ENCODE peak calls at places on chromosomes 11 and 22, in nine cellular contexts. One of them, this sample, is unnamed.

GRCh38 chr11:68897441-68897840 is 6.2 kb downstream of the MRPL21 start:
- DNase-seq in esophagus muscularis mucosa: no peak
- DNase-seq in stomach: no peak
- DNase-seq in K562: no peak
- DNase-seq in A549: no peak
- DNase-seq in transverse colon: no peak
- DNase-seq in ovary: no peak
- DNase-seq in sigmoid colon: no peak
- DNase-seq in SK-N-SH: no peak
- DNase-seq in this sample: no peak

GRCh38 chr11:118918686-118919280 is 6.9 kb downstream of the BCL9L start:
- DNase-seq in esophagus muscularis mucosa: no peak
- DNase-seq in A549: no peak
- DNase-seq in sigmoid colon: peak; percentile 71
- DNase-seq in transverse colon: peak; percentile 28
- DNase-seq in stomach: no peak
- DNase-seq in K562: no peak
- DNase-seq in ovary: no peak
- DNase-seq in SK-N-SH: no peak
- DNase-seq in this sample: no peak

GRCh38 chr11:125956371-125956770 is 10.5 kb downstream of the VSIG10L2 start:
- DNase-seq in ovary: peak; percentile 70
- DNase-seq in transverse colon: no peak
- DNase-seq in esophagus muscularis mucosa: no peak
- DNase-seq in K562: no peak
- DNase-seq in stomach: no peak
- DNase-seq in A549: no peak
- DNase-seq in SK-N-SH: no peak
- DNase-seq in sigmoid colon: peak; percentile 85
- DNase-seq in this sample: no peak

GRCh38 chr11:73463359-73463758 is 87.2 kb downstream of the RELT start:
- DNase-seq in stomach: no peak
- DNase-seq in sigmoid colon: no peak
- DNase-seq in ovary: no peak
- DNase-seq in SK-N-SH: no peak
- DNase-seq in esophagus muscularis mucosa: no peak
- DNase-seq in transverse colon: no peak
- DNase-seq in A549: no peak
- DNase-seq in K562: no peak
- DNase-seq in this sample: no peak

GRCh38 chr11:57648791-57649735 is 649 bp downstream of the YPEL4 start:
- DNase-seq in sigmoid colon: peak; percentile 67
- DNase-seq in transverse colon: no peak
- DNase-seq in ovary: peak; percentile 52
- DNase-seq in stomach: no peak
- DNase-seq in A549: no peak
- DNase-seq in K562: no peak
- DNase-seq in esophagus muscularis mucosa: no peak
- DNase-seq in SK-N-SH: peak; percentile 57
- DNase-seq in this sample: no peak

GRCh38 chr11:62269654-62270278 is at the start of gene SCGB2A2:
- DNase-seq in SK-N-SH: no peak
- DNase-seq in sigmoid colon: no peak
- DNase-seq in K562: peak; percentile 28
- DNase-seq in ovary: no peak
- DNase-seq in transverse colon: no peak
- DNase-seq in esophagus muscularis mucosa: no peak
- DNase-seq in stomach: no peak
- DNase-seq in A549: peak; percentile 12
- DNase-seq in this sample: no peak

GRCh38 chr11:72681226-72682153 is 7.3 kb upstream of the PDE2A start:
- DNase-seq in SK-N-SH: no peak
- DNase-seq in K562: no peak
- DNase-seq in stomach: no peak
- DNase-seq in esophagus muscularis mucosa: no peak
- DNase-seq in ovary: no peak
- DNase-seq in transverse colon: no peak
- DNase-seq in sigmoid colon: no peak
- DNase-seq in A549: no peak
- DNase-seq in this sample: no peak

GRCh38 chr22:20656902-20657836 is 116.7 kb upstream of the SERPIND1 start:
- DNase-seq in K562: peak; percentile 80
- DNase-seq in esophagus muscularis mucosa: peak; percentile 19
- DNase-seq in transverse colon: no peak
- DNase-seq in stomach: no peak
- DNase-seq in SK-N-SH: no peak
- DNase-seq in A549: no peak
- DNase-seq in sigmoid colon: peak; percentile 32
- DNase-seq in ovary: no peak
- DNase-seq in this sample: no peak

GRCh38 chr11:96551136-96551535 is 161.3 kb downstream of the JRKL start:
- DNase-seq in sigmoid colon: no peak
- DNase-seq in esophagus muscularis mucosa: no peak
- DNase-seq in SK-N-SH: no peak
- DNase-seq in stomach: no peak
- DNase-seq in K562: no peak
- DNase-seq in transverse colon: no peak
- DNase-seq in A549: no peak
- DNase-seq in ovary: no peak
- DNase-seq in this sample: no peak

GRCh38 chr22:50672471-50673230 is at the start of gene SHANK3:
- DNase-seq in stomach: no peak
- DNase-seq in transverse colon: no peak
- DNase-seq in K562: peak; percentile 8
- DNase-seq in esophagus muscularis mucosa: no peak
- DNase-seq in A549: no peak
- DNase-seq in sigmoid colon: peak; percentile 77
- DNase-seq in ovary: peak; percentile 41
- DNase-seq in SK-N-SH: peak; percentile 48
- DNase-seq in this sample: no peak

GRCh38 chr11:76598426-76598839 is 72.1 kb downstream of the LRRC32 start:
- DNase-seq in esophagus muscularis mucosa: no peak
- DNase-seq in stomach: no peak
- DNase-seq in K562: peak; percentile 57
- DNase-seq in transverse colon: no peak
- DNase-seq in ovary: peak; percentile 33
- DNase-seq in sigmoid colon: no peak
- DNase-seq in A549: peak; percentile 73
- DNase-seq in SK-N-SH: peak; percentile 72
- DNase-seq in this sample: no peak
- TF ChIP-seq EP300 in esophagus muscularis mucosa: no peak
- TF ChIP-seq EP300 in stomach: no peak
- TF ChIP-seq EP300 in K562: no peak
- TF ChIP-seq EP300 in transverse colon: no peak
- TF ChIP-seq EP300 in ovary: no peak
- TF ChIP-seq EP300 in sigmoid colon: no peak
- TF ChIP-seq EP300 in A549: no peak
- TF ChIP-seq EP300 in SK-N-SH: no peak
- TF ChIP-seq EP300 in this sample: no peak

GRCh38 chr11:123579482-123579812 is 75.0 kb downstream of the SCN3B start:
- DNase-seq in sigmoid colon: no peak
- DNase-seq in stomach: no peak
- DNase-seq in SK-N-SH: no peak
- DNase-seq in transverse colon: no peak
- DNase-seq in esophagus muscularis mucosa: no peak
- DNase-seq in A549: no peak
- DNase-seq in K562: no peak
- DNase-seq in ovary: no peak
- DNase-seq in this sample: no peak

GRCh38 chr11:123581651-123582399 is 72.6 kb downstream of the SCN3B start:
- DNase-seq in sigmoid colon: no peak
- DNase-seq in transverse colon: no peak
- DNase-seq in SK-N-SH: no peak
- DNase-seq in esophagus muscularis mucosa: no peak
- DNase-seq in A549: no peak
- DNase-seq in ovary: no peak
- DNase-seq in stomach: no peak
- DNase-seq in K562: no peak
- DNase-seq in this sample: no peak

GRCh38 chr11:123578778-123579481 is 75.5 kb downstream of the SCN3B start:
- DNase-seq in K562: no peak
- DNase-seq in transverse colon: no peak
- DNase-seq in sigmoid colon: no peak
- DNase-seq in ovary: no peak
- DNase-seq in esophagus muscularis mucosa: no peak
- DNase-seq in stomach: no peak
- DNase-seq in SK-N-SH: no peak
- DNase-seq in A549: no peak
- DNase-seq in this sample: no peak

GRCh38 chr11:123580137-123580536 is 74.3 kb downstream of the SCN3B start:
- DNase-seq in SK-N-SH: no peak
- DNase-seq in transverse colon: no peak
- DNase-seq in esophagus muscularis mucosa: no peak
- DNase-seq in A549: no peak
- DNase-seq in K562: no peak
- DNase-seq in stomach: no peak
- DNase-seq in ovary: no peak
- DNase-seq in sigmoid colon: no peak
- DNase-seq in this sample: no peak

DNA sequence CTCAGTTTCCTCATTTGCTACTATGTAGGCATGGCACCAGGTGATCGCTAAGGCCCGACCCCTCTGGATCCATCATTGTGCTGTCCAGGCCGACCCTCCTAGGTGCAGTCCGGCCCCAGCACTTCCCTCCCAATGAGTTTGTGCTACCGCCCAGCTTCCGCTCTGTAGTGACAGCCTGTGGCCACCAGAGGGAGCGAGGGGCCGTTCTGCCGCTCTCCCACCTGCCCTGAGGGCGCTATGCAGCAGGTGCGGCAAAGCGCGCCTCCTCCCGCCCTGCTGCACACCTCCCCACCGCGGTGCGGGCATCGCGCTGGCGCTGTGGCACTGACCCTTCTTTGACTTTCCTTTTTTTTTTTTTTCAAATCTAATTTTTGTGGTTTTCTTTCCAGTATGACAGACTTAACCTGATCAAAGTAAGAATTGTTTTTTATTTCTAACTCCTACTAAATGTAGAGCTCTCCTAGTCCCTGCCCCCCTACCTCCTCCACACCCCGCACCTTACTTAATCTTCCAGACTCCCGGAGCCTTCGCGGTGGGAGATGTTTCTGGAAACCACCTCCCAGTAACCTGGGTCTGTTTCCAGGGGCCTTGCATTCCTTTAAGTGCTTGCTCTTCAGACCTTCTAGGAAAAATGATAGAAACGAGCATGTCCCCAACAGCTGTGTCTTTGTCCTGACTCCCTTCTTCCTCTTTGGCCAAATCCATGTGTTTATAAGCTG is 73.7 kb downstream of the SCN3B start:
- DNase-seq in transverse colon: peak; percentile 73
- DNase-seq in A549: peak; percentile 55
- DNase-seq in SK-N-SH: peak; percentile 89
- DNase-seq in sigmoid colon: no peak
- DNase-seq in stomach: peak; percentile 84
- DNase-seq in ovary: peak; percentile 57
- DNase-seq in K562: peak; percentile 87
- DNase-seq in esophagus muscularis mucosa: no peak
- DNase-seq in this sample: no peak
- TF ChIP-seq EP300 in transverse colon: no peak
- TF ChIP-seq EP300 in A549: no peak
- TF ChIP-seq EP300 in SK-N-SH: no peak
- TF ChIP-seq EP300 in sigmoid colon: no peak
- TF ChIP-seq EP300 in stomach: no peak
- TF ChIP-seq EP300 in ovary: no peak
- TF ChIP-seq EP300 in K562: no peak
- TF ChIP-seq EP300 in esophagus muscularis mucosa: no peak
- TF ChIP-seq EP300 in this sample: no peak

GRCh38 chr22:42280836-42281235 is 10.4 kb upstream of the TCF20 start:
- DNase-seq in A549: no peak
- DNase-seq in ovary: peak; percentile 8
- DNase-seq in SK-N-SH: no peak
- DNase-seq in K562: no peak
- DNase-seq in transverse colon: no peak
- DNase-seq in sigmoid colon: peak; percentile 47
- DNase-seq in stomach: no peak
- DNase-seq in esophagus muscularis mucosa: no peak
- DNase-seq in this sample: no peak

GRCh38 chr22:42280140-42280539 is 9.7 kb upstream of the TCF20 start:
- DNase-seq in A549: no peak
- DNase-seq in sigmoid colon: peak; percentile 7
- DNase-seq in K562: no peak
- DNase-seq in transverse colon: no peak
- DNase-seq in SK-N-SH: no peak
- DNase-seq in stomach: no peak
- DNase-seq in esophagus muscularis mucosa: no peak
- DNase-seq in ovary: peak; percentile 6
- DNase-seq in this sample: no peak

GRCh38 chr22:42281284-42281683 is 10.8 kb upstream of the TCF20 start:
- DNase-seq in transverse colon: no peak
- DNase-seq in stomach: no peak
- DNase-seq in ovary: no peak
- DNase-seq in A549: no peak
- DNase-seq in sigmoid colon: peak; percentile 48
- DNase-seq in K562: no peak
- DNase-seq in SK-N-SH: no peak
- DNase-seq in esophagus muscularis mucosa: no peak
- DNase-seq in this sample: no peak

GRCh38 chr22:42277988-42278776 is 7.7 kb upstream of the TCF20 start:
- DNase-seq in sigmoid colon: peak; percentile 60
- DNase-seq in ovary: no peak
- DNase-seq in transverse colon: no peak
- DNase-seq in K562: no peak
- DNase-seq in stomach: no peak
- DNase-seq in esophagus muscularis mucosa: no peak
- DNase-seq in A549: no peak
- DNase-seq in SK-N-SH: peak; percentile 58
- DNase-seq in this sample: no peak

DNA sequence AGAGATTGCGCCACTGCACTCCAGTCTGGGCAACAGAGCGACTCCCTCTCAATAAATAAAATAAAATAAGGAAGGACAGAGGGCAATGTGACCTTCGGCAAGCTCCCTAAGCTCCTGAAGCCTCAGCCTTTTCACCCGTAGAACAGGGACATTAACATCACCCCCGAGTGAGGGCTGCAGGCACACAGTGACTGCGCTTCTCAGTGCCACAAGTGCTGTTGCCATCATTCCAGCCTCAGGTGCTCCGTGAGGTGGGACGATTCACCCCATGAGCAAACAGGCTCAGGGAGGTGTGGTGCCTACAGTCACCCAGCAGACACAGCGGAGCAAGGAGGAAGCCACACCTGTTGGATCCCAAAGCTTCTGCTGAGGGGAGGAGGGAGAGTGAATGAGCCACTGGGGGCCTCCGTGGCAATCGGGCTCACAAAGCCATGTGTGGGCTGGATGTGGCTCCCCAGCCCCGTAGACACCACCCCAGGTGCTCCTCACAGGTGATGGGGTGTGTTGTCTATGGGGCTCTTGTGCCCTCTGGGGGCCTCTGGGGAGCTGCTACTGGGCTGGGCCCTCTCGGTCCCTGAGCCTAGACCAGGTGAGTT is 9.1 kb upstream of the TCF20 start:
- DNase-seq in esophagus muscularis mucosa: no peak
- DNase-seq in transverse colon: no peak
- DNase-seq in sigmoid colon: peak; percentile 32
- DNase-seq in ovary: peak; percentile 8
- DNase-seq in stomach: no peak
- DNase-seq in SK-N-SH: no peak
- DNase-seq in K562: no peak
- DNase-seq in A549: no peak
- DNase-seq in this sample: no peak
- TF ChIP-seq EP300 in esophagus muscularis mucosa: no peak
- TF ChIP-seq EP300 in transverse colon: no peak
- TF ChIP-seq EP300 in sigmoid colon: no peak
- TF ChIP-seq EP300 in ovary: no peak
- TF ChIP-seq EP300 in stomach: no peak
- TF ChIP-seq EP300 in SK-N-SH: no peak
- TF ChIP-seq EP300 in K562: no peak
- TF ChIP-seq EP300 in A549: no peak
- TF ChIP-seq EP300 in this sample: no peak

GRCh38 chr11:88101881-88102594 is 73.2 kb downstream of the RAB38 start:
- DNase-seq in transverse colon: no peak
- DNase-seq in sigmoid colon: no peak
- DNase-seq in esophagus muscularis mucosa: no peak
- DNase-seq in K562: no peak
- DNase-seq in A549: no peak
- DNase-seq in stomach: no peak
- DNase-seq in ovary: no peak
- DNase-seq in SK-N-SH: no peak
- DNase-seq in this sample: no peak
- TF ChIP-seq EP300 in transverse colon: no peak
- TF ChIP-seq EP300 in sigmoid colon: no peak
- TF ChIP-seq EP300 in esophagus muscularis mucosa: no peak
- TF ChIP-seq EP300 in K562: no peak
- TF ChIP-seq EP300 in A549: no peak
- TF ChIP-seq EP300 in stomach: no peak
- TF ChIP-seq EP300 in ovary: no peak
- TF ChIP-seq EP300 in SK-N-SH: no peak
- TF ChIP-seq EP300 in this sample: no peak

This sample was measured in tibial nerve.